ENCODE peak calls at places on chromosomes 5 and 9, in ten cellular contexts. G is CD4-positive, alpha-beta T cell; N is HCT116; S is fibroblast of the conjunctiva; Y is small intestine; C is OCI-LY7; T is mucosa of descending colon; R is astrocyte of the cerebellum; E is tibial nerve; P is breast epithelium. V is an unnamed sample.
A peak's percentile ranks its signal among the peaks of the same experiment; 100 is the strongest.

GRCh38 chr5:30355675-30356074 is 837.8 kb upstream of the CDH6 start:
- DNase-seq in G (no peak), N (no peak), S (no peak), Y (no peak), C (no peak), T (no peak), R (no peak), E (no peak), P (no peak), V (no peak)

GRCh38 chr5:20572560-20572959 is 584.6 kb upstream of the CDH18 start:
- DNase-seq in G (no peak), N (no peak), S (peak; percentile 64), Y (no peak), C (no peak), T (no peak), R (peak; percentile 48), E (no peak), P (no peak), V (peak; percentile 77)

GRCh38 chr9:34707130-34707529 is 2.8 kb downstream of the CCL21 start:
- DNase-seq in G (no peak), N (no peak), S (no peak), Y (no peak), C (no peak), T (no peak), R (no peak), E (no peak), P (no peak), V (no peak)

GRCh38 chr9:77714077-77714549 is 66.0 kb upstream of the GNA14 start:
- DNase-seq in G (no peak), N (no peak), S (no peak), Y (no peak), C (no peak), T (no peak), R (no peak), E (no peak), P (no peak), V (no peak)

GRCh38 chr5:167665841-167666375 is 625.5 kb upstream of the WWC1 start:
- DNase-seq in G (no peak), N (no peak), S (no peak), Y (no peak), C (no peak), T (no peak), R (no peak), E (no peak), P (no peak), V (no peak)

GRCh38 chr9:110131499-110131898 is 76.5 kb downstream of the C9orf152 start:
- DNase-seq in G (no peak), N (no peak), S (no peak), Y (no peak), C (no peak), T (no peak), R (no peak), E (no peak), P (no peak), V (no peak)

GRCh38 chr9:27539479-27540441 is 10.1 kb upstream of the MOB3B start:
- DNase-seq in G (no peak), N (no peak), S (peak; percentile 84), Y (no peak), C (no peak), T (no peak), R (peak; percentile 42), E (peak; percentile 45), P (peak; percentile 39), V (no peak)

GRCh38 chr5:143714629-143715028 is 97.3 kb upstream of the HMHB1 start:
- DNase-seq in G (no peak), N (no peak), S (no peak), Y (no peak), C (peak; percentile 47), T (no peak), R (no peak), E (no peak), P (no peak), V (no peak)

GRCh38 chr9:113546566-113546965 is 83.0 kb downstream of the RGS3 start:
- DNase-seq in G (no peak), N (no peak), S (no peak), Y (no peak), C (no peak), T (no peak), R (no peak), E (no peak), P (no peak), V (no peak)

GRCh38 chr5:177086918-177087706 is 397 bp downstream of the FGFR4 start:
- DNase-seq in G (peak; percentile 54), N (peak; percentile 61), S (no peak), Y (peak; percentile 93), C (peak; percentile 69), T (peak; percentile 89), R (no peak), E (no peak), P (no peak), V (peak; percentile 41)

GRCh38 chr5:100758780-100759179 is 144.3 kb downstream of the ST8SIA4 start:
- DNase-seq in G (no peak), N (no peak), S (no peak), Y (no peak), C (no peak), T (no peak), R (no peak), E (no peak), P (no peak), V (no peak)

GRCh38 chr5:77658662-77659061 is 20.1 kb upstream of the OTP start:
- DNase-seq in G (no peak), N (no peak), S (no peak), Y (no peak), C (no peak), T (no peak), R (no peak), E (no peak), P (no peak), V (no peak)

GRCh38 chr9:2012347-2012746 is 2.8 kb upstream of the SMARCA2 start:
- DNase-seq in G (no peak), N (no peak), S (no peak), Y (no peak), C (no peak), T (no peak), R (no peak), E (no peak), P (no peak), V (no peak)

GRCh38 chr9:135251331-135251761 is 163.9 kb downstream of the OLFM1 start:
- DNase-seq in G (no peak), N (no peak), S (no peak), Y (no peak), C (no peak), T (no peak), R (no peak), E (no peak), P (no peak), V (no peak)

GRCh38 chr9:70952131-70952727 is 169.2 kb downstream of the TRPM3 start:
- DNase-seq in G (no peak), N (no peak), S (no peak), Y (no peak), C (no peak), T (no peak), R (no peak), E (no peak), P (no peak), V (no peak)

GRCh38 chr9:88645172-88645868 is 110.3 kb downstream of the NXNL2 start:
- DNase-seq in G (no peak), N (no peak), S (no peak), Y (no peak), C (no peak), T (no peak), R (no peak), E (no peak), P (no peak), V (no peak)

GRCh38 chr9:7103382-7104170 is 345.8 kb downstream of the KDM4C start:
- DNase-seq in G (no peak), N (no peak), S (no peak), Y (no peak), C (no peak), T (no peak), R (no peak), E (no peak), P (no peak), V (no peak)

GRCh38 chr5:139492700-139493192 is 10.2 kb upstream of the STING1 start:
- DNase-seq in G (no peak), N (no peak), S (no peak), Y (peak; percentile 79), C (no peak), T (no peak), R (no peak), E (no peak), P (no peak), V (no peak)

GRCh38 chr5:126052120-126052519 is 371.1 kb upstream of the GRAMD2B start:
- DNase-seq in G (no peak), N (no peak), S (no peak), Y (no peak), C (no peak), T (no peak), R (no peak), E (no peak), P (no peak), V (no peak)

GRCh38 chr9:123316053-123316718 is 39.8 kb upstream of the CRB2 start:
- DNase-seq in G (no peak), N (no peak), S (no peak), Y (no peak), C (peak; percentile 29), T (no peak), R (no peak), E (no peak), P (no peak), V (no peak)

GRCh38 chr5:179832039-179832745 is 11.5 kb downstream of the SQSTM1 start:
- DNase-seq in G (no peak), N (no peak), S (no peak), Y (no peak), C (no peak), T (no peak), R (no peak), E (no peak), P (no peak), V (no peak)

GRCh38 chr5:173925449-173926071 is 37.4 kb downstream of the CPEB4 start:
- DNase-seq in G (peak; percentile 46), N (peak; percentile 38), S (peak; percentile 45), Y (peak; percentile 38), C (peak; percentile 72), T (peak; percentile 81), R (peak; percentile 24), E (peak; percentile 44), P (no peak), V (peak; percentile 48)

GRCh38 chr5:143506881-143507552 is 103.5 kb upstream of the NR3C1 start:
- DNase-seq in G (no peak), N (no peak), S (peak; percentile 80), Y (peak; percentile 78), C (no peak), T (no peak), R (peak; percentile 83), E (no peak), P (peak; percentile 26), V (peak; percentile 20)

GRCh38 chr5:143217065-143217803 is 186.3 kb downstream of the NR3C1 start:
- DNase-seq in G (no peak), N (no peak), S (no peak), Y (peak; percentile 72), C (no peak), T (no peak), R (no peak), E (no peak), P (no peak), V (no peak)

GRCh38 chr9:96574455-96574854 is 45.2 kb downstream of the CDC14B start:
- DNase-seq in G (no peak), N (no peak), S (no peak), Y (no peak), C (no peak), T (no peak), R (no peak), E (no peak), P (no peak), V (no peak)

GRCh38 chr5:148827723-148828122 is 1.3 kb downstream of the ADRB2 start:
- DNase-seq in G (no peak), N (no peak), S (no peak), Y (no peak), C (no peak), T (no peak), R (no peak), E (no peak), P (no peak), V (no peak)

GRCh38 chr5:61519728-61520277 is 187.7 kb downstream of the ZSWIM6 start:
- DNase-seq in G (no peak), N (no peak), S (no peak), Y (no peak), C (no peak), T (no peak), R (no peak), E (no peak), P (no peak), V (no peak)

GRCh38 chr5:141514330-141515111 is 25.6 kb downstream of the PCDHGC5 start:
- DNase-seq in G (no peak), N (no peak), S (no peak), Y (no peak), C (peak; percentile 55), T (no peak), R (peak; percentile 67), E (peak; percentile 18), P (peak; percentile 79), V (no peak)

V was measured in RKO.